ENCODE peak calls at places on chromosomes 4 and X, in ten cellular contexts. P, T, E, S, H, C, X, Y, J and Z are unnamed samples.

GRCh38 chrX:18998653-18999052 is 14.7 kb upstream of the PHKA2 start:
- DNase-seq in P (no peak), T (no peak), E (no peak), S (no peak), H (no peak), C (no peak), X (no peak), Y (no peak), J (no peak), Z (no peak)

GRCh38 chr4:133147922-133148689 is 988 bp upstream of the PCDH10 start:
- DNase-seq in P (no peak), T (no peak), E (no peak), S (peak), H (no peak), C (no peak), X (no peak), Y (no peak), J (no peak), Z (no peak)

GRCh38 chr4:158850800-158851644 is 82.2 kb downstream of the FNIP2 start:
- DNase-seq in P (no peak), T (no peak), E (no peak), S (peak), H (no peak), C (no peak), X (no peak), Y (peak), J (no peak), Z (no peak)

GRCh38 chr4:83360018-83360417 is 25.4 kb upstream of the HPSE start:
- DNase-seq in P (no peak), T (no peak), E (no peak), S (no peak), H (no peak), C (no peak), X (no peak), Y (no peak), J (no peak), Z (no peak)

GRCh38 chr4:109432203-109432602 is 1.4 kb upstream of the SEC24B start:
- DNase-seq in P (no peak), T (no peak), E (no peak), S (no peak), H (no peak), C (no peak), X (no peak), Y (no peak), J (no peak), Z (no peak)

GRCh38 chr4:150746156-150746555 is 164.2 kb downstream of the MAB21L2 start:
- DNase-seq in P (no peak), T (no peak), E (no peak), S (no peak), H (no peak), C (no peak), X (no peak), Y (no peak), J (no peak), Z (peak)

GRCh38 chr4:159269956-159270355 is 167.1 kb downstream of the RAPGEF2 start:
- DNase-seq in P (no peak), T (no peak), E (no peak), S (no peak), H (no peak), C (no peak), X (no peak), Y (no peak), J (no peak), Z (no peak)

GRCh38 chrX:40987413-40987812 is 97.8 kb upstream of the USP9X start:
- DNase-seq in P (no peak), T (no peak), E (no peak), S (peak), H (no peak), C (no peak), X (no peak), Y (no peak), J (no peak), Z (no peak)

GRCh38 chr4:53459548-53459947 is 82.1 kb downstream of the FIP1L1 start:
- DNase-seq in P (no peak), T (no peak), E (peak), S (no peak), H (no peak), C (no peak), X (no peak), Y (no peak), J (no peak), Z (no peak)

GRCh38 chr4:26861434-26862186 is 969 bp downstream of the STIM2 start:
- DNase-seq in P (peak), T (peak), E (peak), S (peak), H (peak), C (peak), X (peak), Y (peak), J (peak), Z (no peak)

GRCh38 chr4:3013839-3014350 is 50.5 kb downstream of the GRK4 start:
- DNase-seq in P (no peak), T (no peak), E (no peak), S (no peak), H (no peak), C (no peak), X (peak), Y (no peak), J (no peak), Z (no peak)

GRCh38 chr4:142925161-142925560 is 79.1 kb upstream of the INPP4B start:
- DNase-seq in P (no peak), T (no peak), E (no peak), S (no peak), H (no peak), C (no peak), X (no peak), Y (no peak), J (no peak), Z (no peak)

GRCh38 chrX:15929231-15929630 is 74.6 kb upstream of the AP1S2 start:
- DNase-seq in P (no peak), T (no peak), E (no peak), S (no peak), H (no peak), C (no peak), X (no peak), Y (no peak), J (no peak), Z (no peak)

GRCh38 chrX:48475295-48475694 is 704 bp upstream of the FTSJ1 start:
- DNase-seq in P (no peak), T (no peak), E (no peak), S (no peak), H (no peak), C (peak), X (peak), Y (no peak), J (no peak), Z (no peak)

GRCh38 chrX:12802741-12803140 is 11.5 kb downstream of the PRPS2 start:
- DNase-seq in P (no peak), T (no peak), E (no peak), S (no peak), H (no peak), C (no peak), X (peak), Y (no peak), J (no peak), Z (no peak)

GRCh38 chr4:140367738-140368137 is 5.7 kb upstream of the SCOC start:
- DNase-seq in P (no peak), T (no peak), E (no peak), S (no peak), H (no peak), C (peak), X (no peak), Y (no peak), J (no peak), Z (no peak)

GRCh38 chrX:14676431-14676830 is 147.1 kb downstream of the GLRA2 start:
- DNase-seq in P (no peak), T (no peak), E (no peak), S (no peak), H (no peak), C (no peak), X (no peak), Y (no peak), J (no peak), Z (no peak)

GRCh38 chrX:68504237-68504636 is 5.4 kb downstream of the YIPF6 start:
- DNase-seq in P (no peak), T (no peak), E (no peak), S (no peak), H (no peak), C (no peak), X (peak), Y (no peak), J (no peak), Z (no peak)

GRCh38 chr4:74152841-74153240 is 5.1 kb upstream of the MTHFD2L start:
- DNase-seq in P (no peak), T (no peak), E (no peak), S (no peak), H (no peak), C (no peak), X (no peak), Y (no peak), J (no peak), Z (no peak)

GRCh38 chr4:68368566-68369473 is 18.9 kb upstream of the YTHDC1 start:
- DNase-seq in P (no peak), T (no peak), E (no peak), S (no peak), H (no peak), C (peak), X (no peak), Y (no peak), J (no peak), Z (no peak)

GRCh38 chr4:183147191-183147590 is 48.1 kb downstream of the WWC2 start:
- DNase-seq in P (no peak), T (no peak), E (no peak), S (no peak), H (no peak), C (no peak), X (no peak), Y (no peak), J (no peak), Z (no peak)

GRCh38 chr4:118920247-118920646 is 31.6 kb downstream of the SYNPO2 start:
- DNase-seq in P (no peak), T (no peak), E (no peak), S (no peak), H (no peak), C (no peak), X (no peak), Y (no peak), J (no peak), Z (no peak)

GRCh38 chr4:189267312-189267965 is 673.2 kb upstream of the FRG1 start:
- DNase-seq in P (no peak), T (no peak), E (no peak), S (no peak), H (no peak), C (no peak), X (no peak), Y (no peak), J (no peak), Z (no peak)

GRCh38 chrX:151753313-151754041 is 18.9 kb downstream of the CNGA2 start:
- DNase-seq in P (no peak), T (peak), E (peak), S (peak), H (peak), C (peak), X (peak), Y (peak), J (no peak), Z (no peak)

GRCh38 chr4:186770446-186771175 is 47.0 kb upstream of the FAT1 start:
- DNase-seq in P (no peak), T (no peak), E (no peak), S (no peak), H (no peak), C (no peak), X (no peak), Y (no peak), J (no peak), Z (no peak)

GRCh38 chr4:7903686-7904085 is 36.0 kb downstream of the AFAP1 start:
- DNase-seq in P (no peak), T (no peak), E (no peak), S (no peak), H (no peak), C (no peak), X (no peak), Y (peak), J (no peak), Z (no peak)

GRCh38 chr4:28421221-28421620 is 1560.6 kb downstream of the STIM2 start:
- DNase-seq in P (no peak), T (no peak), E (no peak), S (no peak), H (no peak), C (no peak), X (no peak), Y (no peak), J (no peak), Z (no peak)

GRCh38 chr4:70718811-70719604 is 2.8 kb upstream of the RUFY3 start:
- DNase-seq in P (no peak), T (no peak), E (no peak), S (no peak), H (no peak), C (no peak), X (no peak), Y (no peak), J (no peak), Z (no peak)

GRCh38 chrX:128929281-128930057 is 593.8 kb downstream of the SMARCA1 start:
- DNase-seq in P (no peak), T (no peak), E (peak), S (no peak), H (no peak), C (no peak), X (no peak), Y (no peak), J (no peak), Z (no peak)

GRCh38 chrX:425056-425455 is 38.3 kb upstream of the PPP2R3B start:
- DNase-seq in P (no peak), T (no peak), E (no peak), S (no peak), H (no peak), C (no peak), X (no peak), Y (no peak), J (no peak), Z (no peak)

GRCh38 chrX:115268421-115268820 is 21.1 kb upstream of the LUZP4 start:
- DNase-seq in P (no peak), T (no peak), E (no peak), S (peak), H (no peak), C (peak), X (no peak), Y (no peak), J (no peak), Z (no peak)

GRCh38 chrX:112808651-112809050 is 32.0 kb downstream of the AMOT start:
- DNase-seq in P (no peak), T (no peak), E (no peak), S (no peak), H (no peak), C (no peak), X (no peak), Y (no peak), J (no peak), Z (no peak)

GRCh38 chrX:9071031-9071650 is 37.2 kb upstream of the FAM9B start:
- DNase-seq in P (no peak), T (no peak), E (no peak), S (no peak), H (no peak), C (no peak), X (no peak), Y (no peak), J (no peak), Z (no peak)

GRCh38 chrX:16160729-16161128 is 6.6 kb upstream of the MAGEB17 start:
- DNase-seq in P (no peak), T (no peak), E (no peak), S (no peak), H (no peak), C (peak), X (no peak), Y (no peak), J (no peak), Z (peak)

GRCh38 chr4:2261110-2261852 is 628 bp downstream of the MXD4 start:
- DNase-seq in P (peak), T (no peak), E (no peak), S (peak), H (peak), C (peak), X (peak), Y (no peak), J (peak), Z (no peak)

GRCh38 chrX:2677764-2678163 is 13.3 kb upstream of the CD99 start:
- DNase-seq in P (no peak), T (peak), E (no peak), S (no peak), H (peak), C (peak), X (no peak), Y (no peak), J (no peak), Z (no peak)

GRCh38 chr4:212438-213174 is 88.3 kb downstream of the ZNF718 start:
- DNase-seq in P (no peak), T (peak), E (peak), S (peak), H (peak), C (no peak), X (peak), Y (no peak), J (no peak), Z (peak)